ENCODE peak calls at places on chromosome 1, in five cellular contexts. P, H, N, Z and Y are unnamed samples.

GRCh38 chr1:241857131-241857530 is 9.1 kb downstream of the EXO1 start:
- DNase-seq in P (no peak), H (no peak), N (no peak), Z (no peak), Y (peak; percentile 33)

GRCh38 chr1:171257207-171258052 is 9.1 kb downstream of the FMO1 start:
- DNase-seq in P (no peak), H (no peak), N (peak; percentile 12), Z (no peak), Y (no peak)

GRCh38 chr1:29122662-29122986 is 1.1 kb downstream of the TMEM200B start:
- DNase-seq in P (no peak), H (peak; percentile 30), N (no peak), Z (no peak), Y (peak; percentile 47)

GRCh38 chr1:97920275-97920831 is 481 bp downstream of the DPYD start:
- DNase-seq in P (no peak), H (no peak), N (peak; percentile 34), Z (no peak), Y (no peak)

GRCh38 chr1:224064150-224064549 is 49.8 kb upstream of the FBXO28 start:
- DNase-seq in P (no peak), H (no peak), N (no peak), Z (no peak), Y (no peak)

GRCh38 chr1:9466780-9467755 is 72.2 kb upstream of the SLC25A33 start:
- DNase-seq in P (no peak), H (no peak), N (peak; percentile 17), Z (peak; percentile 35), Y (no peak)

GRCh38 chr1:18972531-18972930 is 16.1 kb upstream of the IFFO2 start:
- DNase-seq in P (peak; percentile 18), H (no peak), N (peak; percentile 39), Z (no peak), Y (no peak)

GRCh38 chr1:177511036-177511435 is 340.3 kb downstream of the BRINP2 start:
- DNase-seq in P (no peak), H (no peak), N (no peak), Z (no peak), Y (no peak)

GRCh38 chr1:70487910-70488665 is 77.0 kb downstream of the CTH start:
- DNase-seq in P (peak; percentile 54), H (no peak), N (peak; percentile 36), Z (no peak), Y (peak; percentile 31)

GRCh38 chr1:59266180-59266926 is 30.5 kb upstream of the FGGY start:
- DNase-seq in P (peak; percentile 91), H (no peak), N (no peak), Z (no peak), Y (peak; percentile 21)

GRCh38 chr1:154329152-154329521 is 3.8 kb downstream of the ATP8B2 start:
- DNase-seq in P (peak; percentile 22), H (no peak), N (no peak), Z (no peak), Y (no peak)
- TF ChIP-seq CTCF in P (peak; percentile 8), H (no peak), N (no peak), Z (no peak), Y (no peak)

GRCh38 chr1:93735722-93736121 is 54.1 kb upstream of the BCAR3 start:
- DNase-seq in P (no peak), H (no peak), N (no peak), Z (no peak), Y (no peak)
- TF ChIP-seq CTCF in P (no peak), H (no peak), N (no peak), Z (no peak), Y (no peak)

GRCh38 chr1:7873801-7874795 is 21.2 kb upstream of the UTS2 start:
- DNase-seq in P (no peak), H (no peak), N (no peak), Z (no peak), Y (no peak)

GRCh38 chr1:7884757-7885156 is 31.9 kb upstream of the UTS2 start:
- DNase-seq in P (no peak), H (no peak), N (no peak), Z (no peak), Y (no peak)

GRCh38 chr1:7878027-7878426 is 25.2 kb upstream of the UTS2 start:
- DNase-seq in P (no peak), H (no peak), N (no peak), Z (no peak), Y (no peak)

DNA sequence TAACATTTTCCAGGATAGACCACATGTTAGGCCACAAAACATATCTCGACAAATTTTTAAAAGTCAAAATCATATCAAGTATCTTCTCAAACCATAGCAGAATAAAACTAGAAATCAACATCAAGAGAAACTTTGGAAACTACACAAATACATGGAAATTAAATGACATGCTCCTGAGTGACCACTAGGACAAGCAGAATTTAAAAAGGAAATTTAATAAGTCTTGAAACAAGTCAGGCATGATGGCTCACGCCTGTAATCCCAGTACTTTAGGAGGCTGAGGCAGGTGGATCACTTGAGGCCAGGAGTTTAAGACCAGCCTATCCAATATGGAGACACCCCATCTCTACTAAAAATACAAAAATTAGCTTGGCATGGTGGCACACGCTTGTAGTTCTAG is 26.4 kb upstream of the UTS2 start:
- DNase-seq in P (no peak), H (no peak), N (no peak), Z (no peak), Y (no peak)
- TF ChIP-seq CTCF in P (no peak), H (peak; percentile 59), N (no peak), Z (no peak), Y (no peak)

GRCh38 chr1:40397258-40397657 is 23.7 kb downstream of the SMAP2 start:
- DNase-seq in P (no peak), H (no peak), N (no peak), Z (no peak), Y (no peak)
- TF ChIP-seq CTCF in P (no peak), H (no peak), N (no peak), Z (no peak), Y (no peak)

GRCh38 chr1:3413975-3414710 is 40.3 kb upstream of the ARHGEF16 start:
- DNase-seq in P (no peak), H (no peak), N (no peak), Z (no peak), Y (no peak)
- TF ChIP-seq CTCF in P (no peak), H (peak; percentile 28), N (no peak), Z (no peak), Y (no peak)